ENCODE peak calls at places on chromosomes 1 and 21, in six cellular contexts. One of them, this sample, is unnamed.

GRCh38 chr1:5644281-5645134 is 347.7 kb downstream of the NPHP4 start:
- DNase-seq in cardiac muscle cell: no peak
- DNase-seq in left ventricle myocardium inferior: no peak
- DNase-seq in progenitor cell of endocrine pancreas: no peak
- DNase-seq in PC-3: no peak
- DNase-seq in body of pancreas: no peak
- DNase-seq in this sample: peak; percentile 4

GRCh38 chr1:14190508-14190907 is 408.0 kb upstream of the KAZN start:
- DNase-seq in cardiac muscle cell: no peak
- DNase-seq in left ventricle myocardium inferior: no peak
- DNase-seq in progenitor cell of endocrine pancreas: no peak
- DNase-seq in PC-3: peak; percentile 69
- DNase-seq in body of pancreas: no peak
- DNase-seq in this sample: no peak

GRCh38 chr1:58649555-58649954 is 50.3 kb downstream of the MYSM1 start:
- DNase-seq in cardiac muscle cell: peak; percentile 25
- DNase-seq in left ventricle myocardium inferior: no peak
- DNase-seq in progenitor cell of endocrine pancreas: no peak
- DNase-seq in PC-3: peak; percentile 14
- DNase-seq in body of pancreas: peak; percentile 63
- DNase-seq in this sample: no peak

GRCh38 chr1:181104790-181105133 is 16.3 kb downstream of the IER5 start:
- DNase-seq in cardiac muscle cell: peak; percentile 67
- DNase-seq in left ventricle myocardium inferior: no peak
- DNase-seq in progenitor cell of endocrine pancreas: peak; percentile 47
- DNase-seq in PC-3: no peak
- DNase-seq in body of pancreas: peak; percentile 41
- DNase-seq in this sample: peak; percentile 36

GRCh38 chr21:20258542-20258941 is 739.7 kb upstream of the NCAM2 start:
- DNase-seq in cardiac muscle cell: peak; percentile 43
- DNase-seq in left ventricle myocardium inferior: no peak
- DNase-seq in progenitor cell of endocrine pancreas: no peak
- DNase-seq in PC-3: no peak
- DNase-seq in body of pancreas: no peak
- DNase-seq in this sample: no peak

GRCh38 chr1:17137441-17137840 is 18.2 kb upstream of the PADI2 start:
- DNase-seq in cardiac muscle cell: no peak
- DNase-seq in left ventricle myocardium inferior: no peak
- DNase-seq in progenitor cell of endocrine pancreas: no peak
- DNase-seq in PC-3: no peak
- DNase-seq in body of pancreas: no peak
- DNase-seq in this sample: no peak

GRCh38 chr1:196464545-196464944 is 143.7 kb downstream of the KCNT2 start:
- DNase-seq in cardiac muscle cell: no peak
- DNase-seq in left ventricle myocardium inferior: no peak
- DNase-seq in progenitor cell of endocrine pancreas: no peak
- DNase-seq in PC-3: peak; percentile 25
- DNase-seq in body of pancreas: no peak
- DNase-seq in this sample: no peak

GRCh38 chr1:164180824-164181223 is 378.2 kb upstream of the PBX1 start:
- DNase-seq in cardiac muscle cell: no peak
- DNase-seq in left ventricle myocardium inferior: no peak
- DNase-seq in progenitor cell of endocrine pancreas: no peak
- DNase-seq in PC-3: peak; percentile 56
- DNase-seq in body of pancreas: no peak
- DNase-seq in this sample: no peak

GRCh38 chr1:63988941-63989340 is 214.5 kb upstream of the UBE2U start:
- DNase-seq in cardiac muscle cell: no peak
- DNase-seq in left ventricle myocardium inferior: no peak
- DNase-seq in progenitor cell of endocrine pancreas: no peak
- DNase-seq in PC-3: no peak
- DNase-seq in body of pancreas: no peak
- DNase-seq in this sample: no peak

GRCh38 chr1:239547987-239548386 is 161.6 kb downstream of the CHRM3 start:
- DNase-seq in cardiac muscle cell: no peak
- DNase-seq in left ventricle myocardium inferior: no peak
- DNase-seq in progenitor cell of endocrine pancreas: no peak
- DNase-seq in PC-3: no peak
- DNase-seq in body of pancreas: no peak
- DNase-seq in this sample: no peak

GRCh38 chr21:28614816-28615215 is 377.9 kb downstream of the LTN1 start:
- DNase-seq in cardiac muscle cell: no peak
- DNase-seq in left ventricle myocardium inferior: no peak
- DNase-seq in progenitor cell of endocrine pancreas: no peak
- DNase-seq in PC-3: no peak
- DNase-seq in body of pancreas: no peak
- DNase-seq in this sample: no peak

GRCh38 chr1:225996946-225997545 is 2.1 kb downstream of the SDE2 start:
- DNase-seq in cardiac muscle cell: no peak
- DNase-seq in left ventricle myocardium inferior: no peak
- DNase-seq in progenitor cell of endocrine pancreas: no peak
- DNase-seq in PC-3: no peak
- DNase-seq in body of pancreas: no peak
- DNase-seq in this sample: no peak

GRCh38 chr1:14940285-14940890 is 213.2 kb upstream of the TMEM51 start:
- DNase-seq in cardiac muscle cell: no peak
- DNase-seq in left ventricle myocardium inferior: no peak
- DNase-seq in progenitor cell of endocrine pancreas: no peak
- DNase-seq in PC-3: no peak
- DNase-seq in body of pancreas: no peak
- DNase-seq in this sample: no peak

GRCh38 chr1:118881751-118882150 is 106.4 kb downstream of the TBX15 start:
- DNase-seq in cardiac muscle cell: no peak
- DNase-seq in left ventricle myocardium inferior: no peak
- DNase-seq in progenitor cell of endocrine pancreas: no peak
- DNase-seq in PC-3: no peak
- DNase-seq in body of pancreas: no peak
- DNase-seq in this sample: no peak

GRCh38 chr1:161907266-161907665 is 116.4 kb downstream of the OLFML2B start:
- DNase-seq in cardiac muscle cell: no peak
- DNase-seq in left ventricle myocardium inferior: no peak
- DNase-seq in progenitor cell of endocrine pancreas: no peak
- DNase-seq in PC-3: no peak
- DNase-seq in body of pancreas: no peak
- DNase-seq in this sample: no peak

GRCh38 chr1:85459274-85459673 is 5.7 kb downstream of the DDAH1 start:
- DNase-seq in cardiac muscle cell: no peak
- DNase-seq in left ventricle myocardium inferior: no peak
- DNase-seq in progenitor cell of endocrine pancreas: no peak
- DNase-seq in PC-3: no peak
- DNase-seq in body of pancreas: no peak
- DNase-seq in this sample: no peak

GRCh38 chr1:18682375-18682774 is 51.7 kb downstream of the PAX7 start:
- DNase-seq in cardiac muscle cell: no peak
- DNase-seq in left ventricle myocardium inferior: no peak
- DNase-seq in progenitor cell of endocrine pancreas: no peak
- DNase-seq in PC-3: no peak
- DNase-seq in body of pancreas: no peak
- DNase-seq in this sample: no peak

GRCh38 chr1:33680281-33680840 is 183.5 kb upstream of the HMGB4 start:
- DNase-seq in cardiac muscle cell: no peak
- DNase-seq in left ventricle myocardium inferior: no peak
- DNase-seq in progenitor cell of endocrine pancreas: no peak
- DNase-seq in PC-3: no peak
- DNase-seq in body of pancreas: no peak
- DNase-seq in this sample: no peak

GRCh38 chr1:155974208-155975165 is 3.9 kb downstream of the ARHGEF2 start:
- DNase-seq in cardiac muscle cell: no peak
- DNase-seq in left ventricle myocardium inferior: no peak
- DNase-seq in progenitor cell of endocrine pancreas: no peak
- DNase-seq in PC-3: no peak
- DNase-seq in body of pancreas: no peak
- DNase-seq in this sample: no peak

GRCh38 chr1:240000634-240001033 is 91.0 kb upstream of the FMN2 start:
- DNase-seq in cardiac muscle cell: no peak
- DNase-seq in left ventricle myocardium inferior: no peak
- DNase-seq in progenitor cell of endocrine pancreas: no peak
- DNase-seq in PC-3: peak; percentile 93
- DNase-seq in body of pancreas: no peak
- DNase-seq in this sample: no peak

GRCh38 chr1:221801773-221802516 is 60.1 kb upstream of the DUSP10 start:
- DNase-seq in cardiac muscle cell: no peak
- DNase-seq in left ventricle myocardium inferior: no peak
- DNase-seq in progenitor cell of endocrine pancreas: no peak
- DNase-seq in PC-3: peak; percentile 88
- DNase-seq in body of pancreas: no peak
- DNase-seq in this sample: no peak

GRCh38 chr1:21955474-21956281 is 18.6 kb upstream of the HSPG2 start:
- DNase-seq in cardiac muscle cell: no peak
- DNase-seq in left ventricle myocardium inferior: no peak
- DNase-seq in progenitor cell of endocrine pancreas: no peak
- DNase-seq in PC-3: no peak
- DNase-seq in body of pancreas: no peak
- DNase-seq in this sample: no peak

GRCh38 chr1:87688136-87688535 is 359.5 kb downstream of the LMO4 start:
- DNase-seq in cardiac muscle cell: no peak
- DNase-seq in left ventricle myocardium inferior: no peak
- DNase-seq in progenitor cell of endocrine pancreas: no peak
- DNase-seq in PC-3: peak; percentile 51
- DNase-seq in body of pancreas: no peak
- DNase-seq in this sample: no peak

GRCh38 chr1:229271448-229272120 is 673 bp downstream of the RAB4A start:
- DNase-seq in cardiac muscle cell: peak; percentile 60
- DNase-seq in left ventricle myocardium inferior: peak; percentile 34
- DNase-seq in progenitor cell of endocrine pancreas: no peak
- DNase-seq in PC-3: peak; percentile 44
- DNase-seq in body of pancreas: peak; percentile 54
- DNase-seq in this sample: no peak

GRCh38 chr1:2853711-2854110 is 52.2 kb upstream of the TTC34 start:
- DNase-seq in cardiac muscle cell: no peak
- DNase-seq in left ventricle myocardium inferior: no peak
- DNase-seq in progenitor cell of endocrine pancreas: no peak
- DNase-seq in PC-3: no peak
- DNase-seq in body of pancreas: no peak
- DNase-seq in this sample: no peak

GRCh38 chr1:225697437-225697836 is 44.5 kb upstream of the ENAH start:
- DNase-seq in cardiac muscle cell: no peak
- DNase-seq in left ventricle myocardium inferior: peak; percentile 51
- DNase-seq in progenitor cell of endocrine pancreas: no peak
- DNase-seq in PC-3: no peak
- DNase-seq in body of pancreas: peak; percentile 89
- DNase-seq in this sample: no peak

GRCh38 chr1:1259540-1259939 is 13.0 kb upstream of the C1QTNF12 start:
- DNase-seq in cardiac muscle cell: no peak
- DNase-seq in left ventricle myocardium inferior: no peak
- DNase-seq in progenitor cell of endocrine pancreas: no peak
- DNase-seq in PC-3: no peak
- DNase-seq in body of pancreas: no peak
- DNase-seq in this sample: no peak

GRCh38 chr1:2639203-2639602 is 6.4 kb upstream of the MMEL1 start:
- DNase-seq in cardiac muscle cell: no peak
- DNase-seq in left ventricle myocardium inferior: no peak
- DNase-seq in progenitor cell of endocrine pancreas: no peak
- DNase-seq in PC-3: no peak
- DNase-seq in body of pancreas: no peak
- DNase-seq in this sample: no peak

DNA sequence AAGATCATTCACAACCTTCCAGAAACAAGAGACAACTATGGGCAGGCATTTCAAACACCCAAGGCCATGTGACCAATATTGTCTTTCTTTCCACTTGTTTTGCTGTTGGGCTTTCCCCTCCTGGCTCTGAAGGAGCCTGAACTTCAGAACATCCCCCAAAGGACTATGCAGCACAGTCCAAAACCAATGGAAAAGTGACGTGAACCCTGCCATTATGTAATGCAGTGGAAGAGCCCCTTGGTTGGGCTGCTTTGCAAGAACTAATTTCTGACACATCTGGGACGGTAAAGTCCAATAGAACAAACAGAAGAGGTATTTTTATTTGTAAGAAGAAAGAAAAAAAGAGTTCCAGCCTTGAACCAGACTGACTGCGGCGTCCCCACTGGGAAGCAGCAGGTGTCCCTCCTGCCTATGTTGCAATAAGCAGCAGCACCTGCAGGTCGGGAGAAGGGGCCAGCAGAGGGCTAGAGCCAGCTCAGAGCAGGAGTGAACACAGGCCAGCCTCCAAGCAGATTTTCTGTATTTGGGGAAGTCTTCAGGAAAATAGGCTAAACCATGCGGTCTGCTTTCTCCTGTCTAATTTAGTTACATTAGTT is 116.7 kb downstream of the CDC7 start:
- DNase-seq in cardiac muscle cell: peak; percentile 21
- DNase-seq in left ventricle myocardium inferior: peak; percentile 51
- DNase-seq in progenitor cell of endocrine pancreas: peak; percentile 33
- DNase-seq in PC-3: peak; percentile 28
- DNase-seq in body of pancreas: peak; percentile 90
- DNase-seq in this sample: no peak
- TF ChIP-seq CTCF in cardiac muscle cell: no peak
- TF ChIP-seq CTCF in left ventricle myocardium inferior: peak; percentile 44
- TF ChIP-seq CTCF in progenitor cell of endocrine pancreas: peak; percentile 54
- TF ChIP-seq CTCF in PC-3: peak; percentile 35
- TF ChIP-seq CTCF in body of pancreas: peak; percentile 93
- TF ChIP-seq CTCF in this sample: peak; percentile 41

GRCh38 chr1:200351826-200352549 is 57.8 kb downstream of the ZNF281 start:
- DNase-seq in cardiac muscle cell: no peak
- DNase-seq in left ventricle myocardium inferior: no peak
- DNase-seq in progenitor cell of endocrine pancreas: no peak
- DNase-seq in PC-3: no peak
- DNase-seq in body of pancreas: no peak
- DNase-seq in this sample: peak; percentile 49
- TF ChIP-seq CTCF in cardiac muscle cell: no peak
- TF ChIP-seq CTCF in left ventricle myocardium inferior: no peak
- TF ChIP-seq CTCF in progenitor cell of endocrine pancreas: no peak
- TF ChIP-seq CTCF in PC-3: no peak
- TF ChIP-seq CTCF in body of pancreas: no peak
- TF ChIP-seq CTCF in this sample: no peak

DNA sequence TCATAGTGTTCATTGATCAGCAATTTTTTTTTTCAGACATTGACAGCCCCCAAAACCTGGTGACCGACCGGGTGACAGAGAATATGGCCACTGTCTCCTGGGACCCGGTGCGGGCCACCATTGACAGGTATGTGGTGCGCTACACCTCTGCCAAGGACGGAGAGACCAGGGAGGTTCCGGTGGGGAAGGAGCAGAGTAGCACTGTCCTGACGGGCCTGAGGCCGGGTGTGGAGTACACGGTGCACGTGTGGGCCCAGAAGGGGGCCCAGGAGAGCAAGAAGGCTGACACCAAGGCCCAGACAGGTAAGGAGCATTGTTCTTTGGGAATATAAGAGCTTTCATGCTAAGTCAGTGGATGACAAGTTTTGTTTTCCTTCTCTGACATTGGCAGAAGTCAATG is 49.3 kb downstream of the TNN start:
- DNase-seq in cardiac muscle cell: no peak
- DNase-seq in left ventricle myocardium inferior: no peak
- DNase-seq in progenitor cell of endocrine pancreas: no peak
- DNase-seq in PC-3: no peak
- DNase-seq in body of pancreas: no peak
- DNase-seq in this sample: no peak
- TF ChIP-seq CTCF in cardiac muscle cell: no peak
- TF ChIP-seq CTCF in left ventricle myocardium inferior: no peak
- TF ChIP-seq CTCF in progenitor cell of endocrine pancreas: no peak
- TF ChIP-seq CTCF in PC-3: no peak
- TF ChIP-seq CTCF in body of pancreas: no peak
- TF ChIP-seq CTCF in this sample: no peak

DNA sequence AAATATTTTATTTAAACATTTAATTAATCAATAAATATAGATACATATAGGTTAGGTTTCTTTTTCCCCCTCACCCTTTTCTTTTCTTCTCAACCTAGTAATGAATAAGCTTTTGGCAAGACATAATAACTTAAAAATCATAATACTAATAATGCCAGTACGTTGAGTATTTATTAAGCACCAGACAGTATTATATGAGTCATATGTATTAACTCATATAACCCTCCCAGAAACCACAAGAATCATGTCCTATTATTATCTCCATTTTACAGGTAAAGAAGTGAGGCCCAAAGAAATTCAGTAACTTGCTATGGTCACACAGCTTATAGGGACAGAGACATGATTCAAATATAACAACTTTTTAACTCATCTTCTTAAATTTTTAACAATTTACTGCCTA is 834.5 kb upstream of the ADGRL2 start:
- DNase-seq in cardiac muscle cell: no peak
- DNase-seq in left ventricle myocardium inferior: no peak
- DNase-seq in progenitor cell of endocrine pancreas: no peak
- DNase-seq in PC-3: no peak
- DNase-seq in body of pancreas: no peak
- DNase-seq in this sample: no peak
- TF ChIP-seq CTCF in cardiac muscle cell: no peak
- TF ChIP-seq CTCF in left ventricle myocardium inferior: no peak
- TF ChIP-seq CTCF in progenitor cell of endocrine pancreas: no peak
- TF ChIP-seq CTCF in PC-3: no peak
- TF ChIP-seq CTCF in body of pancreas: no peak
- TF ChIP-seq CTCF in this sample: no peak

This sample was measured in GM13976.